ENCODE peak calls at places on chromosomes 7 and 10, in nine cellular contexts. One of them, this sample, is unnamed.

GRCh38 chr7:129606801-129607200 is 4.7 kb upstream of the NRF1 start:
- DNase-seq in IMR-90: no peak
- DNase-seq in RWPE1: no peak
- DNase-seq in endodermal cell: no peak
- DNase-seq in dorsolateral prefrontal cortex: no peak
- DNase-seq in ovary: no peak
- DNase-seq in gastrocnemius medialis: no peak
- DNase-seq in OCI-LY7: peak; percentile 30
- DNase-seq in astrocyte: no peak
- DNase-seq in this sample: no peak

GRCh38 chr10:52729259-52730104 is 43.1 kb downstream of the MBL2 start:
- DNase-seq in endodermal cell: no peak
- DNase-seq in RWPE1: peak; percentile 52
- DNase-seq in OCI-LY7: peak; percentile 34
- DNase-seq in ovary: no peak
- DNase-seq in astrocyte: peak; percentile 7
- DNase-seq in IMR-90: peak; percentile 43
- DNase-seq in gastrocnemius medialis: no peak
- DNase-seq in dorsolateral prefrontal cortex: no peak
- DNase-seq in this sample: no peak

GRCh38 chr10:130453721-130454542 is 317.7 kb downstream of the GLRX3 start:
- DNase-seq in gastrocnemius medialis: no peak
- DNase-seq in ovary: no peak
- DNase-seq in OCI-LY7: no peak
- DNase-seq in astrocyte: no peak
- DNase-seq in endodermal cell: no peak
- DNase-seq in RWPE1: no peak
- DNase-seq in dorsolateral prefrontal cortex: no peak
- DNase-seq in IMR-90: no peak
- DNase-seq in this sample: no peak

GRCh38 chr7:92824901-92825480 is 11.4 kb downstream of the CDK6 start:
- DNase-seq in IMR-90: no peak
- DNase-seq in dorsolateral prefrontal cortex: no peak
- DNase-seq in gastrocnemius medialis: no peak
- DNase-seq in endodermal cell: no peak
- DNase-seq in astrocyte: no peak
- DNase-seq in ovary: no peak
- DNase-seq in OCI-LY7: no peak
- DNase-seq in RWPE1: no peak
- DNase-seq in this sample: no peak

GRCh38 chr10:133335238-133336122 is 1.2 kb downstream of the CALY start:
- DNase-seq in RWPE1: peak; percentile 58
- DNase-seq in ovary: peak; percentile 81
- DNase-seq in gastrocnemius medialis: no peak
- DNase-seq in astrocyte: peak; percentile 29
- DNase-seq in dorsolateral prefrontal cortex: peak; percentile 82
- DNase-seq in endodermal cell: peak; percentile 84
- DNase-seq in OCI-LY7: no peak
- DNase-seq in IMR-90: peak; percentile 61
- DNase-seq in this sample: peak; percentile 65

GRCh38 chr7:116692599-116693308 is 20.8 kb downstream of the MET start:
- DNase-seq in ovary: no peak
- DNase-seq in gastrocnemius medialis: no peak
- DNase-seq in OCI-LY7: no peak
- DNase-seq in endodermal cell: no peak
- DNase-seq in dorsolateral prefrontal cortex: no peak
- DNase-seq in IMR-90: peak; percentile 65
- DNase-seq in astrocyte: peak; percentile 72
- DNase-seq in RWPE1: peak; percentile 77
- DNase-seq in this sample: no peak

GRCh38 chr7:65448824-65449504 is 75.3 kb downstream of the ZNF92 start:
- DNase-seq in dorsolateral prefrontal cortex: no peak
- DNase-seq in endodermal cell: no peak
- DNase-seq in ovary: no peak
- DNase-seq in OCI-LY7: no peak
- DNase-seq in RWPE1: peak; percentile 78
- DNase-seq in IMR-90: peak; percentile 72
- DNase-seq in gastrocnemius medialis: no peak
- DNase-seq in astrocyte: peak; percentile 94
- DNase-seq in this sample: no peak

GRCh38 chr10:92304061-92304460 is 13.1 kb downstream of the MARCHF5 start:
- DNase-seq in IMR-90: no peak
- DNase-seq in endodermal cell: no peak
- DNase-seq in gastrocnemius medialis: no peak
- DNase-seq in dorsolateral prefrontal cortex: no peak
- DNase-seq in RWPE1: no peak
- DNase-seq in ovary: no peak
- DNase-seq in OCI-LY7: no peak
- DNase-seq in astrocyte: no peak
- DNase-seq in this sample: no peak

GRCh38 chr7:150336746-150337145 is 4.7 kb downstream of the RARRES2 start:
- DNase-seq in gastrocnemius medialis: no peak
- DNase-seq in ovary: peak; percentile 34
- DNase-seq in astrocyte: no peak
- DNase-seq in endodermal cell: no peak
- DNase-seq in OCI-LY7: no peak
- DNase-seq in IMR-90: no peak
- DNase-seq in dorsolateral prefrontal cortex: no peak
- DNase-seq in RWPE1: no peak
- DNase-seq in this sample: no peak
- H3K27ac ChIP-seq in gastrocnemius medialis: no peak overlapping the region
- H3K27ac ChIP-seq in ovary: no peak overlapping the region
- H3K27ac ChIP-seq in astrocyte: no peak overlapping the region
- H3K27ac ChIP-seq in endodermal cell: no peak overlapping the region
- H3K27ac ChIP-seq in OCI-LY7: no peak overlapping the region
- H3K27ac ChIP-seq in IMR-90: no peak overlapping the region
- H3K27ac ChIP-seq in dorsolateral prefrontal cortex: no peak overlapping the region
- H3K27ac ChIP-seq in RWPE1: no peak overlapping the region
- H3K27ac ChIP-seq in this sample: peak overlapping the region; percentile 36

GRCh38 chr7:50781371-50781770 is 1.3 kb downstream of the GRB10 start:
- DNase-seq in IMR-90: no peak
- DNase-seq in OCI-LY7: no peak
- DNase-seq in endodermal cell: peak; percentile 44
- DNase-seq in RWPE1: no peak
- DNase-seq in astrocyte: no peak
- DNase-seq in gastrocnemius medialis: peak; percentile 18
- DNase-seq in ovary: no peak
- DNase-seq in dorsolateral prefrontal cortex: peak; percentile 36
- DNase-seq in this sample: peak; percentile 26

GRCh38 chr7:50783801-50784507 is 1.3 kb upstream of the GRB10 start:
- DNase-seq in IMR-90: peak; percentile 29
- DNase-seq in gastrocnemius medialis: no peak
- DNase-seq in ovary: no peak
- DNase-seq in OCI-LY7: no peak
- DNase-seq in RWPE1: no peak
- DNase-seq in dorsolateral prefrontal cortex: no peak
- DNase-seq in astrocyte: peak; percentile 48
- DNase-seq in endodermal cell: no peak
- DNase-seq in this sample: no peak

GRCh38 chr7:50781894-50782293 is 802 bp downstream of the GRB10 start:
- DNase-seq in astrocyte: no peak
- DNase-seq in endodermal cell: no peak
- DNase-seq in IMR-90: no peak
- DNase-seq in dorsolateral prefrontal cortex: no peak
- DNase-seq in RWPE1: no peak
- DNase-seq in ovary: no peak
- DNase-seq in OCI-LY7: no peak
- DNase-seq in gastrocnemius medialis: no peak
- DNase-seq in this sample: no peak

GRCh38 chr7:50783304-50783703 is 608 bp upstream of the GRB10 start:
- DNase-seq in dorsolateral prefrontal cortex: no peak
- DNase-seq in gastrocnemius medialis: no peak
- DNase-seq in astrocyte: no peak
- DNase-seq in IMR-90: no peak
- DNase-seq in RWPE1: no peak
- DNase-seq in ovary: no peak
- DNase-seq in OCI-LY7: no peak
- DNase-seq in endodermal cell: no peak
- DNase-seq in this sample: no peak

DNA sequence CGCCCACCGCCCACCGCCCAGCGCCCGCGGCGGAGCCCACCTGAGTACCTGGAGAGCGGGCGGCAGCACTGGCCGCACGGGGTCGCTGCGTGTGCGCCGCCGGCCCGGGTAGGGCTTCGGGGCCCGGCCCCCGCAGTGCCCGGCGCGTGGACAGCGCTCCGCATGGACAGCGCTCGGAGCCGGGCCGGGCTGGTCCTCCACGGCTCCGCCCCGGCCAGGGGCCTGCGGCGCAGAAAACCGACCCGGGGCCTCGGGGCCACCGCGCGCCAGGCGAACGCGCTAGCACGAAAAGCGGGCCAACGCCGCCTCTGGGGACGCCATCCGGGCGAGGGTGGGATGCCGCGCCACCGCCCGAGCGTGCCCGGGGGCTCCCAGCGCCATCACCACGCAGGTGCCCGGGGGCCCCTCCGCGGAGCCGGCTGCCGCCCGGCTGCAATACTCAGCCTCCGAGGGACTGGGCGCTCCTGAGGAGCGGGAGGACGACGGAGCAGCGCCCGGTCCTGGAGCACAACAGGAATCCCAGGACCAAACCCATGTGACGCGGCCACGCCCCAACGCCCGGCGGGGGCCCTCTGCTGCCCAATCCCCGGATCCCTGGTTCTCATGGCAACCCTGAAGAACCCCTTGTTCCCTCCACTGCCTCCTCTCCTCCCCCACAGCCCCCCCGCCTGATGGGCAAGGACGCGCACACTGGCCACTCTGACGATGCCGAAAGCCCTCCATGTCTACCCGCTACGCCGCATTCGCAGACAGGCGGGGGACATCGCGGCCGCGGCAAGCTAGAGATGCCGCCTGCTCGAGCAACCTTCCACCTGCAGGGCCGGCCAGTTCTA is at the start of gene GRB10:
- DNase-seq in endodermal cell: peak; percentile 82
- DNase-seq in ovary: peak; percentile 63
- DNase-seq in OCI-LY7: no peak
- DNase-seq in IMR-90: peak; percentile 20
- DNase-seq in dorsolateral prefrontal cortex: peak; percentile 87
- DNase-seq in gastrocnemius medialis: no peak
- DNase-seq in astrocyte: no peak
- DNase-seq in RWPE1: no peak
- DNase-seq in this sample: peak; percentile 75
- H3K27ac ChIP-seq in endodermal cell: peak within 1 kb of the TSS; percentile 26
- H3K27ac ChIP-seq in ovary: peak within 1 kb of the TSS; percentile 45
- H3K27ac ChIP-seq in OCI-LY7: no peak within 1 kb of the TSS
- H3K27ac ChIP-seq in IMR-90: no peak within 1 kb of the TSS
- H3K27ac ChIP-seq in dorsolateral prefrontal cortex: peak within 1 kb of the TSS; percentile 86
- H3K27ac ChIP-seq in gastrocnemius medialis: peak within 1 kb of the TSS; percentile 51
- H3K27ac ChIP-seq in astrocyte: peak within 1 kb of the TSS; percentile 14
- H3K27ac ChIP-seq in RWPE1: no peak within 1 kb of the TSS
- H3K27ac ChIP-seq in this sample: peak within 1 kb of the TSS; percentile 69

GRCh38 chr10:71846816-71847215 is 4.2 kb downstream of the PSAP start:
- DNase-seq in RWPE1: no peak
- DNase-seq in ovary: no peak
- DNase-seq in gastrocnemius medialis: no peak
- DNase-seq in dorsolateral prefrontal cortex: no peak
- DNase-seq in OCI-LY7: peak; percentile 21
- DNase-seq in astrocyte: no peak
- DNase-seq in endodermal cell: no peak
- DNase-seq in IMR-90: no peak
- DNase-seq in this sample: no peak

GRCh38 chr10:71849461-71849908 is 1.6 kb downstream of the PSAP start:
- DNase-seq in ovary: no peak
- DNase-seq in astrocyte: no peak
- DNase-seq in dorsolateral prefrontal cortex: no peak
- DNase-seq in gastrocnemius medialis: no peak
- DNase-seq in RWPE1: no peak
- DNase-seq in endodermal cell: no peak
- DNase-seq in OCI-LY7: no peak
- DNase-seq in IMR-90: no peak
- DNase-seq in this sample: no peak

GRCh38 chr10:71847418-71847817 is 3.6 kb downstream of the PSAP start:
- DNase-seq in OCI-LY7: no peak
- DNase-seq in gastrocnemius medialis: no peak
- DNase-seq in astrocyte: no peak
- DNase-seq in endodermal cell: no peak
- DNase-seq in RWPE1: no peak
- DNase-seq in ovary: no peak
- DNase-seq in dorsolateral prefrontal cortex: no peak
- DNase-seq in IMR-90: no peak
- DNase-seq in this sample: no peak

GRCh38 chr10:71850021-71850744 is 868 bp downstream of the PSAP start:
- DNase-seq in IMR-90: no peak
- DNase-seq in gastrocnemius medialis: no peak
- DNase-seq in dorsolateral prefrontal cortex: no peak
- DNase-seq in endodermal cell: no peak
- DNase-seq in ovary: no peak
- DNase-seq in RWPE1: no peak
- DNase-seq in astrocyte: no peak
- DNase-seq in OCI-LY7: no peak
- DNase-seq in this sample: no peak

GRCh38 chr10:71848325-71849277 is 2.5 kb downstream of the PSAP start:
- DNase-seq in IMR-90: peak; percentile 51
- DNase-seq in endodermal cell: no peak
- DNase-seq in dorsolateral prefrontal cortex: no peak
- DNase-seq in astrocyte: peak; percentile 74
- DNase-seq in ovary: no peak
- DNase-seq in OCI-LY7: no peak
- DNase-seq in RWPE1: no peak
- DNase-seq in gastrocnemius medialis: no peak
- DNase-seq in this sample: no peak
- H3K27ac ChIP-seq in IMR-90: no peak overlapping the region
- H3K27ac ChIP-seq in endodermal cell: no peak overlapping the region
- H3K27ac ChIP-seq in dorsolateral prefrontal cortex: peak overlapping the region; percentile 51
- H3K27ac ChIP-seq in astrocyte: peak overlapping the region; percentile 51
- H3K27ac ChIP-seq in ovary: no peak overlapping the region
- H3K27ac ChIP-seq in OCI-LY7: no peak overlapping the region
- H3K27ac ChIP-seq in RWPE1: no peak overlapping the region
- H3K27ac ChIP-seq in gastrocnemius medialis: peak overlapping the region; percentile 94
- H3K27ac ChIP-seq in this sample: peak overlapping the region; percentile 33

GRCh38 chr10:90856261-90856660 is 1.6 kb downstream of the HTR7 start:
- DNase-seq in ovary: no peak
- DNase-seq in gastrocnemius medialis: no peak
- DNase-seq in RWPE1: no peak
- DNase-seq in dorsolateral prefrontal cortex: no peak
- DNase-seq in astrocyte: no peak
- DNase-seq in IMR-90: no peak
- DNase-seq in OCI-LY7: no peak
- DNase-seq in endodermal cell: no peak
- DNase-seq in this sample: no peak

GRCh38 chr10:90858489-90858968 is 690 bp upstream of the HTR7 start:
- DNase-seq in endodermal cell: no peak
- DNase-seq in IMR-90: no peak
- DNase-seq in RWPE1: no peak
- DNase-seq in dorsolateral prefrontal cortex: no peak
- DNase-seq in OCI-LY7: no peak
- DNase-seq in gastrocnemius medialis: no peak
- DNase-seq in ovary: no peak
- DNase-seq in astrocyte: no peak
- DNase-seq in this sample: no peak

GRCh38 chr10:90859321-90859751 is 1.5 kb upstream of the HTR7 start:
- DNase-seq in gastrocnemius medialis: no peak
- DNase-seq in IMR-90: peak; percentile 79
- DNase-seq in ovary: no peak
- DNase-seq in dorsolateral prefrontal cortex: no peak
- DNase-seq in OCI-LY7: no peak
- DNase-seq in astrocyte: peak; percentile 84
- DNase-seq in endodermal cell: no peak
- DNase-seq in RWPE1: peak; percentile 83
- DNase-seq in this sample: no peak

GRCh38 chr10:90856964-90857634 is 740 bp downstream of the HTR7 start:
- DNase-seq in astrocyte: no peak
- DNase-seq in IMR-90: no peak
- DNase-seq in OCI-LY7: no peak
- DNase-seq in endodermal cell: no peak
- DNase-seq in dorsolateral prefrontal cortex: no peak
- DNase-seq in ovary: no peak
- DNase-seq in gastrocnemius medialis: no peak
- DNase-seq in RWPE1: no peak
- DNase-seq in this sample: no peak

DNA sequence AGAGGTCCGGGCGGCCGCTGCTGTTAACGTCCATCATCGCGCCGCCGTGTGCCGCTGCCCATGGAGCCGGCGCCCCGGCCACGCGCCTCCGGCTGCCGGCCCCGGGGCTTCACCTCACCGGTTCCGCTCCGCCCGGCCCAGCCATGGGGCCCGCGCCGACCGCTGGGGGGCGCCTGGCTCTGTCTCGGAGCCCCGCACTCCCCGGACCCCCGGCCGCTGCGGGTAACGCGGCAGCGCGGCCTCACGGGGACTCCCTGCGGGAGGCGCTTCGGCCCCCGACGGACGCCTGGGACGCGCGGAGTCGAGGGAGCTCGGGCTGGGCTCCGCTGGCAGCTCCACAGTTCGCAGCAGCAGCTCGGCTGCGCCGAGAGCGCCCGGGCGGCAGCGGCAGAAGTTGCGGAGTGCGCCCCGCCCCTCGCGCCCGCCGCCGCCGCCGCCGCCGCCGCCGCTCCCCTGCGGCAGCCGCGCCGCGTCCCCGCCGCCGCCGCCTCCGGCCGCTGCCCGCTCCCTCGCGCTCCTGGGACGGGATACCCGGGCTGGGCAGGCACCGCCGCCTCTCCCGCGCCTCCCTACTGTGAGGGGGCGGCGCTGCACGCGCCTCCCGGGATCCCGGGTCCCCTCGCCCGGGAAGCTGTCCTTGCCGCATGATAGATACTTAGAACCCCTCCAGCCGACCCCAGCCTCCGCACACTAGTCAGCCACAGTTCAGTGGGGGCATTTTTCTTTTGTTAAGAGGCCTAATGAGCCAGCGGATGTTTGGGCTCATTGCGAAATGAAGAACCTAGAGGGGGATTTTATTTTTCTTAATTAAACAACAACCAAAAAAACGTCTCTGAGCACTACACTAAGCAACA is at the start of gene HTR7:
- DNase-seq in ovary: peak; percentile 64
- DNase-seq in OCI-LY7: peak; percentile 28
- DNase-seq in endodermal cell: peak; percentile 90
- DNase-seq in dorsolateral prefrontal cortex: no peak
- DNase-seq in astrocyte: no peak
- DNase-seq in gastrocnemius medialis: no peak
- DNase-seq in IMR-90: peak; percentile 33
- DNase-seq in RWPE1: peak; percentile 59
- DNase-seq in this sample: no peak
- H3K27ac ChIP-seq in ovary: no peak within 1 kb of the TSS
- H3K27ac ChIP-seq in OCI-LY7: no peak within 1 kb of the TSS
- H3K27ac ChIP-seq in endodermal cell: no peak within 1 kb of the TSS
- H3K27ac ChIP-seq in dorsolateral prefrontal cortex: no peak within 1 kb of the TSS
- H3K27ac ChIP-seq in astrocyte: peak within 1 kb of the TSS; percentile 46
- H3K27ac ChIP-seq in gastrocnemius medialis: peak within 1 kb of the TSS; percentile 43
- H3K27ac ChIP-seq in IMR-90: peak within 1 kb of the TSS; percentile 44
- H3K27ac ChIP-seq in RWPE1: peak within 1 kb of the TSS; percentile 87
- H3K27ac ChIP-seq in this sample: no peak within 1 kb of the TSS

This sample was measured in caudate nucleus.